ENCODE peak calls at places on chromosome 6, in eight cellular contexts. One of them, this sample, is unnamed. For H3K4me1, the result is how much of the 10 kb centered on the place peaks cover.

GRCh38 chr6:116580198-116580597 is 8.9 kb downstream of the RWDD1 start:
- DNase-seq in left ventricle myocardium inferior: no peak
- DNase-seq in heart left ventricle: no peak
- DNase-seq in left lung: no peak
- DNase-seq in ovary: no peak
- DNase-seq in spleen: no peak
- DNase-seq in fibroblast of lung: peak
- DNase-seq in CD8-positive, alpha-beta T cell: no peak
- DNase-seq in this sample: no peak

GRCh38 chr6:163949367-163949766 is 534.8 kb downstream of the QKI start:
- DNase-seq in left ventricle myocardium inferior: no peak
- DNase-seq in CD8-positive, alpha-beta T cell: no peak
- DNase-seq in fibroblast of lung: peak
- DNase-seq in ovary: no peak
- DNase-seq in heart left ventricle: no peak
- DNase-seq in spleen: no peak
- DNase-seq in left lung: no peak
- DNase-seq in this sample: no peak

GRCh38 chr6:142871910-142872331 is 73.1 kb downstream of the HIVEP2 start:
- DNase-seq in fibroblast of lung: peak
- DNase-seq in heart left ventricle: peak
- DNase-seq in spleen: no peak
- DNase-seq in left lung: no peak
- DNase-seq in left ventricle myocardium inferior: no peak
- DNase-seq in CD8-positive, alpha-beta T cell: no peak
- DNase-seq in ovary: no peak
- DNase-seq in this sample: no peak

GRCh38 chr6:21752054-21752811 is 158.7 kb downstream of the SOX4 start:
- DNase-seq in left ventricle myocardium inferior: no peak
- DNase-seq in spleen: no peak
- DNase-seq in left lung: no peak
- DNase-seq in ovary: no peak
- DNase-seq in CD8-positive, alpha-beta T cell: no peak
- DNase-seq in fibroblast of lung: peak
- DNase-seq in heart left ventricle: no peak
- DNase-seq in this sample: no peak

GRCh38 chr6:43334466-43335095 is 26.0 kb upstream of the CRIP3 start:
- DNase-seq in ovary: no peak
- DNase-seq in spleen: no peak
- DNase-seq in left lung: no peak
- DNase-seq in fibroblast of lung: peak
- DNase-seq in CD8-positive, alpha-beta T cell: no peak
- DNase-seq in heart left ventricle: no peak
- DNase-seq in left ventricle myocardium inferior: no peak
- DNase-seq in this sample: no peak

GRCh38 chr6:140537834-140538680 is 1163.6 kb upstream of the CITED2 start:
- DNase-seq in heart left ventricle: no peak
- DNase-seq in left ventricle myocardium inferior: no peak
- DNase-seq in left lung: no peak
- DNase-seq in ovary: no peak
- DNase-seq in spleen: no peak
- DNase-seq in fibroblast of lung: peak
- DNase-seq in CD8-positive, alpha-beta T cell: no peak
- DNase-seq in this sample: peak

GRCh38 chr6:11632231-11632630 is 94.7 kb downstream of the TMEM170B start:
- DNase-seq in left ventricle myocardium inferior: no peak
- DNase-seq in left lung: no peak
- DNase-seq in heart left ventricle: no peak
- DNase-seq in ovary: no peak
- DNase-seq in fibroblast of lung: peak
- DNase-seq in spleen: no peak
- DNase-seq in CD8-positive, alpha-beta T cell: no peak
- DNase-seq in this sample: no peak

GRCh38 chr6:49541210-49541724 is 9.2 kb upstream of the C6orf141 start:
- DNase-seq in ovary: no peak
- DNase-seq in left lung: no peak
- DNase-seq in fibroblast of lung: peak
- DNase-seq in CD8-positive, alpha-beta T cell: no peak
- DNase-seq in left ventricle myocardium inferior: no peak
- DNase-seq in heart left ventricle: no peak
- DNase-seq in spleen: no peak
- DNase-seq in this sample: no peak

GRCh38 chr6:131372535-131372934 is 200.5 kb upstream of the ARG1 start:
- DNase-seq in left lung: no peak
- DNase-seq in CD8-positive, alpha-beta T cell: no peak
- DNase-seq in left ventricle myocardium inferior: no peak
- DNase-seq in heart left ventricle: no peak
- DNase-seq in ovary: no peak
- DNase-seq in spleen: no peak
- DNase-seq in fibroblast of lung: peak
- DNase-seq in this sample: no peak

GRCh38 chr6:145276746-145277145 is 458.6 kb downstream of the EPM2A start:
- DNase-seq in fibroblast of lung: peak
- DNase-seq in left ventricle myocardium inferior: no peak
- DNase-seq in ovary: no peak
- DNase-seq in heart left ventricle: no peak
- DNase-seq in left lung: no peak
- DNase-seq in spleen: no peak
- DNase-seq in CD8-positive, alpha-beta T cell: no peak
- DNase-seq in this sample: no peak

GRCh38 chr6:43983632-43984031 is 143.6 kb downstream of the MRPL14 start:
- DNase-seq in CD8-positive, alpha-beta T cell: no peak
- DNase-seq in spleen: no peak
- DNase-seq in heart left ventricle: no peak
- DNase-seq in left lung: no peak
- DNase-seq in fibroblast of lung: no peak
- DNase-seq in ovary: no peak
- DNase-seq in left ventricle myocardium inferior: no peak
- DNase-seq in this sample: no peak

GRCh38 chr6:18741741-18742140 is 354.6 kb downstream of the RNF144B start:
- DNase-seq in CD8-positive, alpha-beta T cell: no peak
- DNase-seq in left lung: no peak
- DNase-seq in spleen: no peak
- DNase-seq in heart left ventricle: no peak
- DNase-seq in left ventricle myocardium inferior: no peak
- DNase-seq in ovary: no peak
- DNase-seq in fibroblast of lung: no peak
- DNase-seq in this sample: no peak

GRCh38 chr6:88163576-88163975 is 2.6 kb downstream of the CNR1 start:
- DNase-seq in CD8-positive, alpha-beta T cell: no peak
- DNase-seq in fibroblast of lung: no peak
- DNase-seq in spleen: no peak
- DNase-seq in left ventricle myocardium inferior: no peak
- DNase-seq in left lung: no peak
- DNase-seq in ovary: no peak
- DNase-seq in heart left ventricle: no peak
- DNase-seq in this sample: no peak

GRCh38 chr6:108114861-108115597 is 40.5 kb upstream of the OSTM1 start:
- DNase-seq in CD8-positive, alpha-beta T cell: no peak
- DNase-seq in fibroblast of lung: peak
- DNase-seq in left lung: peak
- DNase-seq in ovary: peak
- DNase-seq in spleen: peak
- DNase-seq in heart left ventricle: peak
- DNase-seq in left ventricle myocardium inferior: peak
- DNase-seq in this sample: no peak

GRCh38 chr6:111381126-111381525 is 101.9 kb downstream of the REV3L start:
- DNase-seq in ovary: no peak
- DNase-seq in spleen: no peak
- DNase-seq in left ventricle myocardium inferior: no peak
- DNase-seq in heart left ventricle: no peak
- DNase-seq in CD8-positive, alpha-beta T cell: no peak
- DNase-seq in fibroblast of lung: peak
- DNase-seq in left lung: no peak
- DNase-seq in this sample: no peak

GRCh38 chr6:45416700-45417099 is 39.0 kb upstream of the SUPT3H start:
- DNase-seq in fibroblast of lung: peak
- DNase-seq in left lung: no peak
- DNase-seq in ovary: no peak
- DNase-seq in CD8-positive, alpha-beta T cell: no peak
- DNase-seq in spleen: no peak
- DNase-seq in left ventricle myocardium inferior: no peak
- DNase-seq in heart left ventricle: no peak
- DNase-seq in this sample: no peak

GRCh38 chr6:31572041-31572911 is at the start of gene LTA:
- DNase-seq in CD8-positive, alpha-beta T cell: no peak
- DNase-seq in heart left ventricle: no peak
- DNase-seq in spleen: peak
- DNase-seq in left lung: peak
- DNase-seq in ovary: no peak
- DNase-seq in fibroblast of lung: no peak
- DNase-seq in left ventricle myocardium inferior: no peak
- DNase-seq in this sample: no peak

GRCh38 chr6:69865126-69865525 is 1.2 kb upstream of the COL19A1 start:
- DNase-seq in left lung: no peak
- DNase-seq in spleen: no peak
- DNase-seq in ovary: no peak
- DNase-seq in fibroblast of lung: peak
- DNase-seq in heart left ventricle: no peak
- DNase-seq in CD8-positive, alpha-beta T cell: no peak
- DNase-seq in left ventricle myocardium inferior: no peak
- DNase-seq in this sample: no peak

GRCh38 chr6:47736083-47736700 is 37.8 kb downstream of the ADGRF4 start:
- DNase-seq in heart left ventricle: no peak
- DNase-seq in spleen: no peak
- DNase-seq in CD8-positive, alpha-beta T cell: no peak
- DNase-seq in left lung: no peak
- DNase-seq in fibroblast of lung: peak
- DNase-seq in ovary: no peak
- DNase-seq in left ventricle myocardium inferior: no peak
- DNase-seq in this sample: no peak

GRCh38 chr6:94769197-94769596 is 808.1 kb upstream of the MANEA start:
- DNase-seq in left lung: no peak
- DNase-seq in ovary: no peak
- DNase-seq in fibroblast of lung: no peak
- DNase-seq in heart left ventricle: no peak
- DNase-seq in CD8-positive, alpha-beta T cell: no peak
- DNase-seq in spleen: no peak
- DNase-seq in left ventricle myocardium inferior: no peak
- DNase-seq in this sample: no peak

GRCh38 chr6:34412643-34413214 is 13.1 kb downstream of the RPS10 start:
- DNase-seq in heart left ventricle: no peak
- DNase-seq in spleen: no peak
- DNase-seq in ovary: no peak
- DNase-seq in left ventricle myocardium inferior: no peak
- DNase-seq in CD8-positive, alpha-beta T cell: no peak
- DNase-seq in fibroblast of lung: peak
- DNase-seq in left lung: no peak
- DNase-seq in this sample: no peak

GRCh38 chr6:95601133-95601532 is 23.8 kb downstream of the MANEA start:
- DNase-seq in left lung: no peak
- DNase-seq in heart left ventricle: no peak
- DNase-seq in spleen: no peak
- DNase-seq in CD8-positive, alpha-beta T cell: no peak
- DNase-seq in left ventricle myocardium inferior: no peak
- DNase-seq in fibroblast of lung: no peak
- DNase-seq in ovary: no peak
- DNase-seq in this sample: no peak

GRCh38 chr6:31114970-31115849 is 610 bp downstream of the PSORS1C1 start:
- DNase-seq in CD8-positive, alpha-beta T cell: no peak
- DNase-seq in ovary: no peak
- DNase-seq in spleen: peak
- DNase-seq in fibroblast of lung: peak
- DNase-seq in left lung: no peak
- DNase-seq in left ventricle myocardium inferior: no peak
- DNase-seq in heart left ventricle: no peak
- DNase-seq in this sample: no peak

GRCh38 chr6:37732688-37733087 is 35.0 kb upstream of the MDGA1 start:
- DNase-seq in heart left ventricle: no peak
- DNase-seq in fibroblast of lung: no peak
- DNase-seq in left lung: no peak
- DNase-seq in spleen: no peak
- DNase-seq in CD8-positive, alpha-beta T cell: no peak
- DNase-seq in ovary: no peak
- DNase-seq in left ventricle myocardium inferior: no peak
- DNase-seq in this sample: no peak
- TF ChIP-seq CTCF in heart left ventricle: no peak
- TF ChIP-seq CTCF in fibroblast of lung: no peak
- TF ChIP-seq CTCF in left lung: no peak
- TF ChIP-seq CTCF in spleen: no peak
- TF ChIP-seq CTCF in CD8-positive, alpha-beta T cell: no peak
- TF ChIP-seq CTCF in ovary: no peak
- TF ChIP-seq CTCF in left ventricle myocardium inferior: no peak
- TF ChIP-seq CTCF in this sample: no peak

DNA sequence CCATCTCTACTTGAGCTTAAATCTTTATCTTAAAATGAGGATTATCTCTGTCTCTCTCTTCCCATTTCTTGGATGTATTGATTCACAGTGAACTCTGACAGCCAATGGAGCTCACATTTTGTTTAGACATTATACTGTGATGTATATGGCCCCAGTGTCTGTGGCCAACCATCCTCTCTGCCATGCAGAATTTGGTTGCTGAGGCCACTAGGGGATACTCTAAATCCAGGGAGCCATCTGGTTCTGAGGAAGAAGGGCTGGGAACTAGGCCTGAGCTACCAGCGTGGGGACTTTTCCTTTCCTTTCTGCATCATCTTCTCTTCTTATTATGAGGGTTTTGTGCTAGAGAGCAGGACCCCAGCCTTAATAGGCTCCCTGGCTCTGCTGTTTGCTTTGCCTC is 59.1 kb upstream of the RIPOR2 start:
- DNase-seq in ovary: no peak
- DNase-seq in left ventricle myocardium inferior: no peak
- DNase-seq in heart left ventricle: no peak
- DNase-seq in left lung: no peak
- DNase-seq in fibroblast of lung: no peak
- DNase-seq in spleen: no peak
- DNase-seq in CD8-positive, alpha-beta T cell: no peak
- DNase-seq in this sample: no peak
- H3K4me1 ChIP-seq in ovary: under half
- H3K4me1 ChIP-seq in left ventricle myocardium inferior: under half
- H3K4me1 ChIP-seq in heart left ventricle: under half
- H3K4me1 ChIP-seq in left lung: under half
- H3K4me1 ChIP-seq in fibroblast of lung: under half
- H3K4me1 ChIP-seq in spleen: half or more
- H3K4me1 ChIP-seq in CD8-positive, alpha-beta T cell: under half
- H3K4me1 ChIP-seq in this sample: under half

DNA sequence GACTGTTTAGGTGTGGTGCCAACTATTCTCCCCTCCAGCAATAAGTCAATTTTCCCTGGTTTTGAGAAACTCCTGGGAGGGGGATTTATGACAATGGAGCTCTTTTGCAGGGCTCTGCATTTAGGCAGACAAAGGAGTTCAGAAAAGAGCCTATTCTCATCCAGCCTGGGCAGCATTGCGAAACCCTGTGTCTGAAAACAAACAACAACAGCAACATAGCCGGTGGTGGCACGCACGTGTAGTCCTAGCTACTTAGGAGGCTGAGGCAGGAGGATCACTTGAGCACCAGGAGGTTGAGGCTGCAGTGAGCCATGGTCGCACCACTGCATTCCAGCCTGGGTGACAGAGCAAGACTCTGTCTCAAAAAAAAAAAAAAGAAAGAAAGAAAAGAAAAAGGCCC is 6.4 kb downstream of the CLPS start:
- DNase-seq in spleen: no peak
- DNase-seq in CD8-positive, alpha-beta T cell: no peak
- DNase-seq in ovary: no peak
- DNase-seq in fibroblast of lung: no peak
- DNase-seq in left lung: no peak
- DNase-seq in heart left ventricle: no peak
- DNase-seq in left ventricle myocardium inferior: no peak
- DNase-seq in this sample: no peak
- TF ChIP-seq CTCF in spleen: no peak
- TF ChIP-seq CTCF in CD8-positive, alpha-beta T cell: no peak
- TF ChIP-seq CTCF in ovary: no peak
- TF ChIP-seq CTCF in fibroblast of lung: no peak
- TF ChIP-seq CTCF in left lung: no peak
- TF ChIP-seq CTCF in heart left ventricle: no peak
- TF ChIP-seq CTCF in left ventricle myocardium inferior: no peak
- TF ChIP-seq CTCF in this sample: no peak

GRCh38 chr6:28914941-28915340 is 8.8 kb downstream of the TRIM27 start:
- DNase-seq in left ventricle myocardium inferior: no peak
- DNase-seq in left lung: no peak
- DNase-seq in CD8-positive, alpha-beta T cell: no peak
- DNase-seq in heart left ventricle: no peak
- DNase-seq in fibroblast of lung: peak
- DNase-seq in spleen: no peak
- DNase-seq in ovary: no peak
- DNase-seq in this sample: no peak
- H3K4me1 ChIP-seq in left ventricle myocardium inferior: under half
- H3K4me1 ChIP-seq in left lung: under half
- H3K4me1 ChIP-seq in CD8-positive, alpha-beta T cell: under half
- H3K4me1 ChIP-seq in heart left ventricle: under half
- H3K4me1 ChIP-seq in fibroblast of lung: under half
- H3K4me1 ChIP-seq in spleen: under half
- H3K4me1 ChIP-seq in ovary: under half
- H3K4me1 ChIP-seq in this sample: under half